ENCODE peak calls at places on chromosomes 4 and X, in six cellular contexts. K is GM12865; A is CD4-positive, alpha-beta T cell; R is suprapubic skin; H is lower leg skin; J is HFFc6. X is an unnamed sample.

GRCh38 chr4:16227462-16227868 is 1.2 kb upstream of the TAPT1 start:
- DNase-seq in H (peak; percentile 32), R (peak; percentile 71), J (no peak), A (peak; percentile 3), K (peak; percentile 24), X (no peak)

GRCh38 chr4:15682790-15683495 is 1.3 kb downstream of the FAM200B start:
- DNase-seq in R (no peak), H (no peak), A (no peak), K (no peak), J (no peak), X (no peak)

GRCh38 chr4:141569141-141569540 is 67.2 kb upstream of the IL15 start:
- DNase-seq in R (no peak), H (no peak), A (no peak), K (no peak), J (peak; percentile 38), X (no peak)

GRCh38 chr4:117417856-117418255 is 332.5 kb upstream of the TRAM1L1 start:
- DNase-seq in J (no peak), A (no peak), H (no peak), R (no peak), K (no peak), X (no peak)

GRCh38 chr4:79241846-79242245 is 84.0 kb downstream of the NAA11 start:
- DNase-seq in A (no peak), J (peak; percentile 10), K (no peak), H (no peak), R (no peak), X (no peak)

GRCh38 chr4:123659759-123660158 is 263.2 kb downstream of the SPRY1 start:
- DNase-seq in J (no peak), A (no peak), R (no peak), H (no peak), K (peak; percentile 30), X (no peak)

GRCh38 chr4:3480528-3481112 is 17.5 kb downstream of the DOK7 start:
- DNase-seq in R (no peak), J (peak; percentile 64), K (peak; percentile 65), A (peak; percentile 65), H (peak; percentile 42), X (no peak)

GRCh38 chr4:123891901-123892300 is 495.3 kb downstream of the SPRY1 start:
- DNase-seq in R (no peak), H (no peak), J (no peak), K (no peak), A (no peak), X (no peak)

GRCh38 chr4:142169216-142169615 is 532.8 kb downstream of the IL15 start:
- DNase-seq in K (no peak), R (no peak), A (no peak), J (no peak), H (no peak), X (no peak)

DNA sequence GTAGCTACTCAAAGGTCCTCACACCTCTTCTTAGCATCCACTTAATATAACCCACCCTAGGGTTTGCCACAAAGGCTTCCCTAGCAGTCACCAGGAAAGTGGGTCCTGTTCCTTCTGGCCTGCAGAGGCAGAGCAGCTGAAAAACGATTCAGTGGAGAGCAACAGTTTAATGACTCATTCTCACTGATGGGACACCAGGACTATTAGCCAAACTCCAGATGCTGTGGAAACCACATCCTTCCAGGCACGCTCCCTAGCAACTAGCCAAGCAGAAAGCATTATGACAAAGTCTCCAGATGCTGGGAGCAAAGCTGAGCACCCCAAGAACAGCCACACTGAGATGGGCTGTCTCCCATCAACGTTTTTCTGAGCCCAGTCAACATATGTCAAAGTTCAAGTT is 30.3 kb upstream of the UTP14A start:
- DNase-seq in J (peak; percentile 87), A (no peak), R (no peak), H (no peak), K (no peak), X (no peak)
- TF ChIP-seq CTCF in J (no peak), A (no peak), R (no peak), H (no peak), K (no peak), X (no peak)

DNA sequence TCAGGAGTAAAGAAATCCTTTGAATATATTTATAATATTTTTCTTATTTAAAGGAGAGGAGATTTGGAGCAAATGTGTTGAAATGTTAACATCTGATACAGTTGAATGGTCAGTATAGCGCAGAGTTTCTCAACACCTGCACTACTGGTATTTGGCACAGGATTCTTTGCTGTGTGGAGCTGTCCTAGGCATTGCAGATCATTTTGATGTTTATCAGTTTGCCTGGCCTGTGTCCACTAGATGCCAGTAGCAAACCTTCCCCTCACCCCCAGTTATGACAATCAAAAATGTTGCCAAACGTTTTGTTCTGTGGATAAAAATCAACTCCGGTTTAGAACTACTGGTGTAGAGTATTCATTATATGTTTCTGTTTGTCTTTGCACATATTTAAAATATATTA is 765.3 kb upstream of the SLIT2 start:
- DNase-seq in H (no peak), R (no peak), J (no peak), A (no peak), K (no peak), X (no peak)
- TF ChIP-seq CTCF in H (no peak), R (no peak), J (peak; percentile 33), A (no peak), K (no peak), X (peak; percentile 59)

DNA sequence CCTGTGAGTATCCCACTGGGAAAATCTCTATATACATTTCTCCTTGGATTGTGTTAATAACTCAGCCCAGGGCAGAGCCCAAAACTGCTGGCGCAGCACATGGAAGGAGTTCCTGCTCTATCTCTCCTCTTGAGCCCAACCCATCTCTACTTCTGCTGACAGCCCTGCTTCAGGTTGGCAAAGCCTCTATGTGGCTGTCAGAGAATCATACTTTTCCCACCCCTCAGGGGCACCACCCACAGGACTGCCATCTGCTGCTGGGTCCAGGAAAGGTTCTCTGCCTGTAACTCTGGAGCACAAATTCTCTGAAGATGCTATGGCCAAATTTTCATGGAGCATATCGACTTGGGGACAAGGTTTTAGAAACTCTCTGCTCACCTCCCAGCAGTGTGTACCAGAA is 278.5 kb upstream of the EMCN start:
- DNase-seq in H (no peak), J (no peak), K (no peak), A (no peak), R (no peak), X (no peak)
- TF ChIP-seq CTCF in H (no peak), J (no peak), K (no peak), A (no peak), R (no peak), X (no peak)

DNA sequence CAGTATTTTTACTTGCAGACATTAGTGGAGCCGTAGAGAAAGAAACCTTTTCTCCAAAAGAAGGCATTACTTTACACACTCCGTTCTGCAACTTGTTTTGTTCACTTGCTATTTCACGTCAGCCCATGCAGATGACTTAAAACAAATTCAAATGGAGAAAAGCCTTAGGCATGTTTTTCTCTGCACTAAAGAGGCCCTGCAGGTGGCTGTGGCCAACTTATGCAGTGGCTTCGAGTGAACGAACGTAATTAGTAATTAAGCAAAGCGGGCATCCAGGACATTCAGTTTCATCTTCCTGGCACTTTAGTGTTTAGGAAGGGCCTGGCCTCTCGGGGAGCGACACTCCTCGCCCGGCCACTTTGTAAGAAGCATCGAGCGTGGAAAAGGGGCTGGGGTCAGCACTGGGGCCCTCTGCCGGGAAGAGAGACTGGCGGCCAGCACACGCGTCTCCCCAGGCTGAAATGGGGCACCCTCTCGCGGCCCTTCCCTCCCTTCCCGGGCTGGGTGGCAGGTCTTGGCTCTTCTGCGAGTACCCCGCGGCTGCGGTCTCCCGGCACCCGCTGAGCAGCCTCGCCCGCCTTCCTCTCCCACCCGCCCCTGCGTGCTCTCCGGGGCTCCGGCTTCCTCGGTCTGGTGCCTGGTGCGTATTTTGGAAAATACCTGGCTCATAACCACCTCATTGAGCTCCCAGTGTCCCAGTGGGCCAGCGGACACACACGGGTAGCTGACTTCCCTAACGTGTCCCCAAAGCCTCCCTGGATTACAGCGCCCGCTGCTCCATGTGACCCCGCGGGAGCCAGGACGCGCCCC is 706 bp upstream of the CYP4V2 start:
- DNase-seq in R (no peak), H (peak; percentile 41), K (peak; percentile 61), A (peak; percentile 54), J (no peak), X (no peak)
- TF ChIP-seq CTCF in R (no peak), H (no peak), K (no peak), A (no peak), J (peak; percentile 9), X (peak; percentile 33)

GRCh38 chrX:76454456-76454927 is 27.0 kb downstream of the MAGEE1 start:
- DNase-seq in H (no peak), K (peak; percentile 26), J (peak; percentile 8), A (no peak), R (no peak), X (no peak)
- TF ChIP-seq CTCF in H (no peak), K (peak; percentile 41), J (peak; percentile 67), A (peak; percentile 53), R (no peak), X (peak; percentile 74)

GRCh38 chrX:68824152-68824433 is 4.7 kb upstream of the EFNB1 start:
- DNase-seq in J (no peak), A (no peak), K (no peak), R (no peak), H (no peak), X (no peak)

GRCh38 chrX:68822641-68823410 is 6.0 kb upstream of the EFNB1 start:
- DNase-seq in R (no peak), A (no peak), J (peak; percentile 36), K (peak; percentile 35), H (no peak), X (peak; percentile 55)

GRCh38 chrX:68821616-68822015 is 7.2 kb upstream of the EFNB1 start:
- DNase-seq in J (no peak), R (no peak), A (no peak), H (no peak), K (no peak), X (no peak)

GRCh38 chrX:68824565-68825125 is 4.2 kb upstream of the EFNB1 start:
- DNase-seq in R (no peak), H (no peak), K (no peak), J (no peak), A (no peak), X (peak; percentile 27)

GRCh38 chrX:68823413-68824151 is 5.2 kb upstream of the EFNB1 start:
- DNase-seq in K (no peak), H (no peak), A (no peak), J (no peak), R (no peak), X (peak; percentile 58)
- TF ChIP-seq CTCF in K (no peak), H (no peak), A (no peak), J (no peak), R (no peak), X (no peak)

DNA sequence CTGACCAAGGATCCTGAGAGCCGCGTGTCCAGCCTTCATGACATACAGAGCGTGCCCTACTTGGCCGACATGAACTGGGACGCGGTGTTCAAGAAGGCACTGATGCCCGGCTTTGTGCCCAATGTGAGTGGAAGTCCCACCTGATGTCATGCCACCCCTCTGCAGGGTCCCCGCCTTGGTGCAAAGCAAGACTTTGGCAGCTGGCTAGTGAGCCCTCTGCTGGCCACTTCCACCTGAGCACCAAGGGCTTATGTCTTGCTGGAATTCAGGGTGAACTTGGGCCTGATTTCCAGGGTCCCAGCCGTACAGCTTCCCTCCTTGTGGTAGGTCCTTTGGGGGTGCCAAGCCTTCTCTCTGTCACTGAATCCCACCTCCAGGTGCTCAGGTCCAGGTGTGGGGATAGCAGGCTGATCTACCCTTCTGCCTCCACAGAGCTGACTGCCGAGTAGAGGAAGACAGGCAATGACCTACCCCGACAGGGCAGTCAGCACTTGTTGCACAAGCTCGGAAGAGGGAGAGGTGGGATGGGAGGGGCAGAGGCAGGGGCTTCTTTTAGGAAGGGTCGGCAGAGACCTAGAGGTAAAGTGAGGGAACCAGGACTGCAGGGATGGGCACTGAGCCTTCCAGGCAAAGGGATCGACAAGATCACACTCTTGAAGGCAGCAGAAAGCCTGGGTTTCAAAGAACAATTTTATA is 248.1 kb downstream of the EVC2 start:
- DNase-seq in A (no peak), J (no peak), K (peak; percentile 28), H (no peak), R (no peak), X (no peak)
- TF ChIP-seq CTCF in A (no peak), J (peak; percentile 80), K (peak; percentile 36), H (no peak), R (no peak), X (peak; percentile 84)